ENCODE peak calls at places on chromosomes 2 and 18, in nine cellular contexts. One of them, this sample, is unnamed.

GRCh38 chr18:47184419-47185050 is 8.4 kb upstream of the IER3IP1 start:
- DNase-seq in HepG2: peak; percentile 52
- DNase-seq in suprapubic skin: no peak
- DNase-seq in stomach: no peak
- DNase-seq in transverse colon: no peak
- DNase-seq in A549: no peak
- DNase-seq in ovary: no peak
- DNase-seq in GM12878: no peak
- DNase-seq in tibial nerve: no peak
- DNase-seq in this sample: no peak

GRCh38 chr2:138012968-138013367 is 48.7 kb downstream of the HNMT start:
- DNase-seq in tibial nerve: no peak
- DNase-seq in transverse colon: no peak
- DNase-seq in HepG2: no peak
- DNase-seq in suprapubic skin: no peak
- DNase-seq in GM12878: no peak
- DNase-seq in ovary: no peak
- DNase-seq in stomach: no peak
- DNase-seq in A549: no peak
- DNase-seq in this sample: no peak

GRCh38 chr18:35942661-35943060 is 29.8 kb upstream of the RMP24 start:
- DNase-seq in suprapubic skin: no peak
- DNase-seq in HepG2: no peak
- DNase-seq in transverse colon: no peak
- DNase-seq in stomach: no peak
- DNase-seq in ovary: no peak
- DNase-seq in GM12878: no peak
- DNase-seq in A549: no peak
- DNase-seq in tibial nerve: no peak
- DNase-seq in this sample: peak; percentile 87

GRCh38 chr2:25301453-25302352 is 40.0 kb downstream of the DNMT3A start:
- DNase-seq in GM12878: peak; percentile 95
- DNase-seq in ovary: no peak
- DNase-seq in HepG2: no peak
- DNase-seq in stomach: no peak
- DNase-seq in suprapubic skin: no peak
- DNase-seq in A549: no peak
- DNase-seq in transverse colon: peak; percentile 34
- DNase-seq in tibial nerve: no peak
- DNase-seq in this sample: no peak

GRCh38 chr18:76984193-76985155 is 148.1 kb downstream of the MBP start:
- DNase-seq in tibial nerve: no peak
- DNase-seq in A549: no peak
- DNase-seq in ovary: no peak
- DNase-seq in stomach: no peak
- DNase-seq in GM12878: no peak
- DNase-seq in transverse colon: no peak
- DNase-seq in suprapubic skin: no peak
- DNase-seq in HepG2: no peak
- DNase-seq in this sample: no peak

GRCh38 chr18:11906181-11906580 is 1.9 kb downstream of the MPPE1 start:
- DNase-seq in transverse colon: no peak
- DNase-seq in stomach: no peak
- DNase-seq in A549: no peak
- DNase-seq in tibial nerve: no peak
- DNase-seq in GM12878: no peak
- DNase-seq in HepG2: no peak
- DNase-seq in ovary: no peak
- DNase-seq in suprapubic skin: no peak
- DNase-seq in this sample: no peak

GRCh38 chr18:25979358-25979727 is 111.1 kb downstream of the SS18 start:
- DNase-seq in HepG2: no peak
- DNase-seq in ovary: no peak
- DNase-seq in GM12878: no peak
- DNase-seq in tibial nerve: no peak
- DNase-seq in A549: no peak
- DNase-seq in stomach: no peak
- DNase-seq in suprapubic skin: no peak
- DNase-seq in transverse colon: no peak
- DNase-seq in this sample: no peak

GRCh38 chr2:54348672-54349071 is 92.6 kb upstream of the TSPYL6 start:
- DNase-seq in ovary: no peak
- DNase-seq in stomach: no peak
- DNase-seq in HepG2: peak; percentile 48
- DNase-seq in A549: no peak
- DNase-seq in suprapubic skin: no peak
- DNase-seq in tibial nerve: no peak
- DNase-seq in transverse colon: no peak
- DNase-seq in GM12878: no peak
- DNase-seq in this sample: no peak

GRCh38 chr2:136319651-136320050 is 201.7 kb upstream of the CXCR4 start:
- DNase-seq in A549: no peak
- DNase-seq in transverse colon: no peak
- DNase-seq in tibial nerve: no peak
- DNase-seq in HepG2: no peak
- DNase-seq in suprapubic skin: no peak
- DNase-seq in stomach: no peak
- DNase-seq in GM12878: no peak
- DNase-seq in ovary: no peak
- DNase-seq in this sample: no peak

GRCh38 chr2:136323212-136323611 is 205.3 kb upstream of the CXCR4 start:
- DNase-seq in stomach: no peak
- DNase-seq in suprapubic skin: no peak
- DNase-seq in ovary: no peak
- DNase-seq in A549: no peak
- DNase-seq in tibial nerve: no peak
- DNase-seq in transverse colon: no peak
- DNase-seq in GM12878: no peak
- DNase-seq in HepG2: no peak
- DNase-seq in this sample: no peak

GRCh38 chr2:136323935-136324334 is 206.0 kb upstream of the CXCR4 start:
- DNase-seq in stomach: no peak
- DNase-seq in tibial nerve: no peak
- DNase-seq in ovary: no peak
- DNase-seq in HepG2: no peak
- DNase-seq in GM12878: no peak
- DNase-seq in A549: no peak
- DNase-seq in transverse colon: no peak
- DNase-seq in suprapubic skin: no peak
- DNase-seq in this sample: no peak

GRCh38 chr2:136322436-136322835 is 204.5 kb upstream of the CXCR4 start:
- DNase-seq in transverse colon: no peak
- DNase-seq in GM12878: no peak
- DNase-seq in tibial nerve: no peak
- DNase-seq in HepG2: no peak
- DNase-seq in A549: no peak
- DNase-seq in suprapubic skin: no peak
- DNase-seq in ovary: no peak
- DNase-seq in stomach: no peak
- DNase-seq in this sample: no peak

DNA sequence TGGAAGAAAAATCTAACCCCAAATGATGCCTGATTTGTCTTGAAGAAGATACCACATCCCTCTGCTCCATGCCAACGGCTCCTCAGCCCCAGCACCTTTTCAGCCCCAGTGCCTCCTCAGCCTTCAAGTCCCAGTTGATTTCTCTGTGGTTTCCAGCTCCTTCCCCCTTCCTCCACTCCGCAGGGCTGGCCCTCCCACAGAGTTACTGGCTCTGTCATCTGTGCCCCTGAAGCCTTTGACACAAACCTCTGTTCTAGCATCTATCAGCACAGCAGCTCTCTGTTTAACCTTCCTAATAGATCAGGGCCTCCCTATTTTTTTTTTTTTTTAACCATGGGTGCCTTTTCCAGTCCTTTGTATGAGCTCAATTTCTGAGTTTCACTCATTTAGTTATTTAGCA is 201.3 kb upstream of the CXCR4 start:
- DNase-seq in tibial nerve: no peak
- DNase-seq in ovary: no peak
- DNase-seq in A549: no peak
- DNase-seq in HepG2: no peak
- DNase-seq in transverse colon: no peak
- DNase-seq in suprapubic skin: no peak
- DNase-seq in stomach: no peak
- DNase-seq in GM12878: no peak
- DNase-seq in this sample: no peak
- TF ChIP-seq EP300 in tibial nerve: no peak
- TF ChIP-seq EP300 in ovary: no peak
- TF ChIP-seq EP300 in A549: no peak
- TF ChIP-seq EP300 in HepG2: no peak
- TF ChIP-seq EP300 in transverse colon: no peak
- TF ChIP-seq EP300 in suprapubic skin: no peak
- TF ChIP-seq EP300 in stomach: no peak
- TF ChIP-seq EP300 in GM12878: no peak
- TF ChIP-seq EP300 in this sample: no peak

DNA sequence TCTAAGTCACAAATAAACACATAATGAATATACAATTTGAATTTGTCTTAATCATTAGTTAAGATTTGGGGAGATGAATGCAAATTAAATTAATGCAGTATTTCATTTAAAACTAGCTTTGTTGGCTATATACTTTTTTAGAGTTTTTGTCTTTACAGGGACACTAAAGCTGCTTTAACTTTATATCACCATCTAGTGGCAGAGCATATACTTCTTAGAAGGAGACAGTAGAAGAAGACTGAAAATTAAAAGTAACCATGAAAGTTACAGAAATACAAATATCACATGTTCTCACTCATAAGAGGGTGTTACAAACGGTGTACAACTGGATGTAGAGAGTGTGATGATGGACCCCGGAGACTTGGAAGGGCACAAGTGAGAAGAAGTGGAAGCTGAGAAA is 268.3 kb upstream of the NETO1 start:
- DNase-seq in transverse colon: no peak
- DNase-seq in suprapubic skin: no peak
- DNase-seq in ovary: no peak
- DNase-seq in stomach: no peak
- DNase-seq in GM12878: no peak
- DNase-seq in A549: peak; percentile 2
- DNase-seq in tibial nerve: no peak
- DNase-seq in HepG2: peak; percentile 3
- DNase-seq in this sample: no peak
- TF ChIP-seq CTCF in transverse colon: no peak
- TF ChIP-seq CTCF in suprapubic skin: no peak
- TF ChIP-seq CTCF in ovary: no peak
- TF ChIP-seq CTCF in stomach: no peak
- TF ChIP-seq CTCF in GM12878: peak; percentile 34
- TF ChIP-seq CTCF in A549: peak; percentile 33
- TF ChIP-seq CTCF in tibial nerve: no peak
- TF ChIP-seq CTCF in HepG2: peak; percentile 23
- TF ChIP-seq CTCF in this sample: no peak

GRCh38 chr2:28356095-28356911 is 36.4 kb upstream of the FOSL2 start:
- DNase-seq in GM12878: no peak
- DNase-seq in stomach: peak; percentile 94
- DNase-seq in suprapubic skin: peak; percentile 93
- DNase-seq in A549: no peak
- DNase-seq in HepG2: no peak
- DNase-seq in tibial nerve: peak; percentile 84
- DNase-seq in transverse colon: peak; percentile 89
- DNase-seq in ovary: peak; percentile 92
- DNase-seq in this sample: peak; percentile 96

GRCh38 chr2:28354920-28355520 is 37.6 kb upstream of the FOSL2 start:
- DNase-seq in HepG2: no peak
- DNase-seq in suprapubic skin: no peak
- DNase-seq in stomach: no peak
- DNase-seq in transverse colon: no peak
- DNase-seq in ovary: no peak
- DNase-seq in GM12878: no peak
- DNase-seq in tibial nerve: no peak
- DNase-seq in A549: no peak
- DNase-seq in this sample: no peak

GRCh38 chr2:28357948-28358667 is 34.5 kb upstream of the FOSL2 start:
- DNase-seq in transverse colon: no peak
- DNase-seq in ovary: no peak
- DNase-seq in tibial nerve: no peak
- DNase-seq in HepG2: no peak
- DNase-seq in GM12878: no peak
- DNase-seq in suprapubic skin: no peak
- DNase-seq in A549: no peak
- DNase-seq in stomach: no peak
- DNase-seq in this sample: no peak

GRCh38 chr2:28357055-28357454 is 35.6 kb upstream of the FOSL2 start:
- DNase-seq in suprapubic skin: no peak
- DNase-seq in stomach: no peak
- DNase-seq in HepG2: no peak
- DNase-seq in GM12878: no peak
- DNase-seq in transverse colon: no peak
- DNase-seq in A549: no peak
- DNase-seq in tibial nerve: no peak
- DNase-seq in ovary: no peak
- DNase-seq in this sample: no peak

DNA sequence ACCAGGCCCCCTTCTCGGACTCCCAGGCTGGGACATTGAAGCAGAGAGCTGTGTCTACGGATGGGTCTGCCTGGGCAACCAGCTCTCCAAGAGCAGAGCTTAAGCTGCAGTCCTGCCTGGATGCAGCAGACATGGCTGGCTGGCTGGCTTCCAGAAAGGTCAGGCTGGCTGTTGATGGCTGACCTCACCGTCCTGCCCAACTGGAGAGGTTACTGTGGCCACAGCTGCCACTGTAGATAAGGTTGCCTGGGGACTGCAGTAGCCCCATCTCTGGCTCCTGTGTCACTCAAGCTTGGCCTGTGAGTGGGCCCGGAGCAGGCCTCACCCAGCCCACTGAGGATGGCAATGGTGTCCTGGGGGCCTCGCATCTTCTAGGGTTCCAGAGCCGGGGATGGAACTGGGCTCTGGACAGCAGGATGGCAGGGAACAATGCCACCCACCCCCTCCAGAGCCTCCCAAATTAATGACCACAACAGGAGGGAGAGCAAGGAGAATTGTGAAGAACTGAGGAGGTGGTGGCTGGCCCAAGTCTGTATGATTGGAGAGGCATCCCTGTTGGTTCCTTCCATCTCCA is 37.0 kb upstream of the FOSL2 start:
- DNase-seq in HepG2: peak; percentile 41
- DNase-seq in stomach: peak; percentile 92
- DNase-seq in GM12878: no peak
- DNase-seq in transverse colon: no peak
- DNase-seq in ovary: peak; percentile 61
- DNase-seq in suprapubic skin: no peak
- DNase-seq in A549: no peak
- DNase-seq in tibial nerve: peak; percentile 42
- DNase-seq in this sample: no peak
- TF ChIP-seq POLR2A in HepG2: no peak
- TF ChIP-seq POLR2A in stomach: no peak
- TF ChIP-seq POLR2A in GM12878: no peak
- TF ChIP-seq POLR2A in transverse colon: no peak
- TF ChIP-seq POLR2A in ovary: no peak
- TF ChIP-seq POLR2A in suprapubic skin: no peak
- TF ChIP-seq POLR2A in A549: no peak
- TF ChIP-seq POLR2A in tibial nerve: no peak
- TF ChIP-seq POLR2A in this sample: no peak

DNA sequence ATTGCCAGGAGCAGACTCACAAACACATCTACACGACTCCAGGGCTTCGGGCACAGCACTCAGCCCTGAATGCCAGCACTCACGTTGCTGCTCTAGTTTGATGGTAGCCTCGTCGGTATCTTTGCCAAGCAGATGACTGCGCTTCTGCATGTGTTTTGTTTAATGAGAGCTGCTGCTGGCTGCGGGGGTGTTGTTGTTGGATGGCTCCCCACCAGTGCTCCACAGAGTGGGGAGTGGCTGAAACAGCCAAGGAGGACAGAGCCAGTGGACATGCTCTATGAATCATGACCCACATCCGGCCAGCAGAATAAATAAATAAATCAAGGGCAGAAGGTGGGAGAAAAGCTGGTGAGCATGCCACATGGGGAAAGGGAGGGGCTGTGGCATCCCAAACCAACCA is 131.2 kb upstream of the SOX11 start:
- DNase-seq in tibial nerve: no peak
- DNase-seq in GM12878: no peak
- DNase-seq in ovary: no peak
- DNase-seq in transverse colon: no peak
- DNase-seq in suprapubic skin: no peak
- DNase-seq in HepG2: no peak
- DNase-seq in stomach: no peak
- DNase-seq in A549: no peak
- DNase-seq in this sample: no peak
- TF ChIP-seq EP300 in tibial nerve: no peak
- TF ChIP-seq EP300 in GM12878: no peak
- TF ChIP-seq EP300 in ovary: no peak
- TF ChIP-seq EP300 in transverse colon: no peak
- TF ChIP-seq EP300 in suprapubic skin: no peak
- TF ChIP-seq EP300 in HepG2: no peak
- TF ChIP-seq EP300 in stomach: no peak
- TF ChIP-seq EP300 in A549: no peak
- TF ChIP-seq EP300 in this sample: no peak